ENCODE peak calls at places on chromosomes 5 and 9, in nine cellular contexts. One of them, this sample, is unnamed.
A peak's percentile ranks its signal among the peaks of the same experiment; 100 is the strongest.

GRCh38 chr5:95808686-95809413 is 13.7 kb downstream of the GLRX start:
- DNase-seq in kidney tubule cell: no peak
- DNase-seq in AG08395: peak; percentile 58
- DNase-seq in AG04450: no peak
- DNase-seq in ACHN: no peak
- DNase-seq in CD8-positive, alpha-beta memory T cell: peak; percentile 86
- DNase-seq in choroid plexus epithelial cell: peak; percentile 87
- DNase-seq in lower lobe of right lung: peak; percentile 66
- DNase-seq in cardiac fibroblast: peak; percentile 95
- DNase-seq in this sample: no peak

GRCh38 chr5:111779260-111780254 is 22.6 kb upstream of the NREP start:
- DNase-seq in kidney tubule cell: peak; percentile 25
- DNase-seq in AG08395: peak; percentile 21
- DNase-seq in AG04450: no peak
- DNase-seq in ACHN: no peak
- DNase-seq in CD8-positive, alpha-beta memory T cell: no peak
- DNase-seq in choroid plexus epithelial cell: no peak
- DNase-seq in lower lobe of right lung: no peak
- DNase-seq in cardiac fibroblast: no peak
- DNase-seq in this sample: no peak

GRCh38 chr9:980621-981020 is 4.2 kb downstream of the DMRT3 start:
- DNase-seq in kidney tubule cell: no peak
- DNase-seq in AG08395: no peak
- DNase-seq in AG04450: no peak
- DNase-seq in ACHN: no peak
- DNase-seq in CD8-positive, alpha-beta memory T cell: no peak
- DNase-seq in choroid plexus epithelial cell: no peak
- DNase-seq in lower lobe of right lung: no peak
- DNase-seq in cardiac fibroblast: no peak
- DNase-seq in this sample: no peak

GRCh38 chr9:30622551-30622950 is 1761.9 kb upstream of the ACO1 start:
- DNase-seq in kidney tubule cell: no peak
- DNase-seq in AG08395: no peak
- DNase-seq in AG04450: no peak
- DNase-seq in ACHN: no peak
- DNase-seq in CD8-positive, alpha-beta memory T cell: no peak
- DNase-seq in choroid plexus epithelial cell: no peak
- DNase-seq in lower lobe of right lung: no peak
- DNase-seq in cardiac fibroblast: no peak
- DNase-seq in this sample: no peak

GRCh38 chr5:72472666-72473422 is 34.4 kb downstream of the ZNF366 start:
- DNase-seq in kidney tubule cell: no peak
- DNase-seq in AG08395: no peak
- DNase-seq in AG04450: no peak
- DNase-seq in ACHN: no peak
- DNase-seq in CD8-positive, alpha-beta memory T cell: no peak
- DNase-seq in choroid plexus epithelial cell: no peak
- DNase-seq in lower lobe of right lung: no peak
- DNase-seq in cardiac fibroblast: peak; percentile 34
- DNase-seq in this sample: no peak

GRCh38 chr9:95504053-95504963 is 12.5 kb downstream of the PTCH1 start:
- DNase-seq in kidney tubule cell: peak; percentile 42
- DNase-seq in AG08395: no peak
- DNase-seq in AG04450: no peak
- DNase-seq in ACHN: no peak
- DNase-seq in CD8-positive, alpha-beta memory T cell: no peak
- DNase-seq in choroid plexus epithelial cell: peak; percentile 35
- DNase-seq in lower lobe of right lung: no peak
- DNase-seq in cardiac fibroblast: peak; percentile 74
- DNase-seq in this sample: peak; percentile 33

GRCh38 chr9:105978822-105979221 is 284.5 kb downstream of the TMEM38B start:
- DNase-seq in kidney tubule cell: no peak
- DNase-seq in AG08395: no peak
- DNase-seq in AG04450: no peak
- DNase-seq in ACHN: no peak
- DNase-seq in CD8-positive, alpha-beta memory T cell: no peak
- DNase-seq in choroid plexus epithelial cell: no peak
- DNase-seq in lower lobe of right lung: no peak
- DNase-seq in cardiac fibroblast: no peak
- DNase-seq in this sample: no peak

GRCh38 chr9:16344343-16344742 is 526.1 kb downstream of the BNC2 start:
- DNase-seq in kidney tubule cell: peak; percentile 65
- DNase-seq in AG08395: peak; percentile 88
- DNase-seq in AG04450: peak; percentile 33
- DNase-seq in ACHN: peak; percentile 35
- DNase-seq in CD8-positive, alpha-beta memory T cell: no peak
- DNase-seq in choroid plexus epithelial cell: peak; percentile 89
- DNase-seq in lower lobe of right lung: no peak
- DNase-seq in cardiac fibroblast: peak; percentile 95
- DNase-seq in this sample: peak; percentile 3

GRCh38 chr9:137516144-137516917 is 33.9 kb downstream of the PNPLA7 start:
- DNase-seq in kidney tubule cell: no peak
- DNase-seq in AG08395: no peak
- DNase-seq in AG04450: no peak
- DNase-seq in ACHN: no peak
- DNase-seq in CD8-positive, alpha-beta memory T cell: no peak
- DNase-seq in choroid plexus epithelial cell: no peak
- DNase-seq in lower lobe of right lung: no peak
- DNase-seq in cardiac fibroblast: no peak
- DNase-seq in this sample: peak; percentile 72

GRCh38 chr5:128378196-128378595 is 159.8 kb downstream of the FBN2 start:
- DNase-seq in kidney tubule cell: peak; percentile 53
- DNase-seq in AG08395: no peak
- DNase-seq in AG04450: no peak
- DNase-seq in ACHN: no peak
- DNase-seq in CD8-positive, alpha-beta memory T cell: no peak
- DNase-seq in choroid plexus epithelial cell: peak; percentile 34
- DNase-seq in lower lobe of right lung: no peak
- DNase-seq in cardiac fibroblast: peak; percentile 29
- DNase-seq in this sample: no peak

GRCh38 chr5:34026089-34026761 is 16.8 kb downstream of the C1QTNF3 start:
- DNase-seq in kidney tubule cell: no peak
- DNase-seq in AG08395: no peak
- DNase-seq in AG04450: no peak
- DNase-seq in ACHN: no peak
- DNase-seq in CD8-positive, alpha-beta memory T cell: no peak
- DNase-seq in choroid plexus epithelial cell: no peak
- DNase-seq in lower lobe of right lung: no peak
- DNase-seq in cardiac fibroblast: no peak
- DNase-seq in this sample: no peak

GRCh38 chr5:81495286-81495685 is 101.4 kb upstream of the ACOT12 start:
- DNase-seq in kidney tubule cell: no peak
- DNase-seq in AG08395: no peak
- DNase-seq in AG04450: no peak
- DNase-seq in ACHN: no peak
- DNase-seq in CD8-positive, alpha-beta memory T cell: no peak
- DNase-seq in choroid plexus epithelial cell: no peak
- DNase-seq in lower lobe of right lung: no peak
- DNase-seq in cardiac fibroblast: no peak
- DNase-seq in this sample: no peak

GRCh38 chr9:135134253-135135028 is 47.0 kb downstream of the OLFM1 start:
- DNase-seq in kidney tubule cell: no peak
- DNase-seq in AG08395: no peak
- DNase-seq in AG04450: no peak
- DNase-seq in ACHN: no peak
- DNase-seq in CD8-positive, alpha-beta memory T cell: no peak
- DNase-seq in choroid plexus epithelial cell: no peak
- DNase-seq in lower lobe of right lung: no peak
- DNase-seq in cardiac fibroblast: no peak
- DNase-seq in this sample: no peak